ENCODE peak calls at places on chromosomes 5 and 9, in six cellular contexts. S is SK-N-SH, I is HCT116, C is GM12891, P is vagina, U is GM12892. W is an unnamed sample.

GRCh38 chr9:126166866-126167265 is 159.8 kb upstream of the MVB12B start:
- DNase-seq in S (no peak), I (no peak), C (no peak), P (peak; percentile 88), U (no peak), W (no peak)

GRCh38 chr9:127714916-127715442 is 484 bp downstream of the PTRH1 start:
- DNase-seq in S (peak; percentile 75), I (no peak), C (peak; percentile 43), P (no peak), U (no peak), W (no peak)

GRCh38 chr9:17613723-17614122 is 34.9 kb downstream of the SH3GL2 start:
- DNase-seq in S (no peak), I (no peak), C (no peak), P (no peak), U (no peak), W (no peak)

GRCh38 chr5:1163366-1163765 is 38.0 kb upstream of the SLC6A19 start:
- DNase-seq in S (no peak), I (no peak), C (no peak), P (no peak), U (no peak), W (no peak)

GRCh38 chr5:128478386-128479368 is 59.4 kb downstream of the FBN2 start:
- DNase-seq in S (no peak), I (no peak), C (no peak), P (no peak), U (no peak), W (no peak)

GRCh38 chr5:126477281-126477680 is 54.1 kb downstream of the GRAMD2B start:
- DNase-seq in S (no peak), I (no peak), C (no peak), P (no peak), U (no peak), W (no peak)

GRCh38 chr9:96565684-96566360 is 53.8 kb downstream of the CDC14B start:
- DNase-seq in S (no peak), I (no peak), C (no peak), P (no peak), U (no peak), W (no peak)

GRCh38 chr9:27329292-27329691 is 32.3 kb upstream of the EQTN start:
- DNase-seq in S (no peak), I (no peak), C (no peak), P (no peak), U (no peak), W (no peak)

GRCh38 chr9:92151691-92152393 is 36.6 kb upstream of the SPTLC1 start:
- DNase-seq in S (peak; percentile 74), I (no peak), C (no peak), P (no peak), U (no peak), W (peak; percentile 87)

GRCh38 chr9:136821333-136822031 is 13.7 kb downstream of the RABL6 start:
- DNase-seq in S (no peak), I (no peak), C (no peak), P (no peak), U (no peak), W (no peak)

GRCh38 chr5:179420476-179420875 is 75.2 kb upstream of the ADAMTS2 start:
- DNase-seq in S (peak; percentile 20), I (no peak), C (no peak), P (no peak), U (no peak), W (no peak)

GRCh38 chr5:58860680-58861079 is 277.8 kb downstream of the RAB3C start:
- DNase-seq in S (no peak), I (no peak), C (no peak), P (no peak), U (no peak), W (no peak)

DNA sequence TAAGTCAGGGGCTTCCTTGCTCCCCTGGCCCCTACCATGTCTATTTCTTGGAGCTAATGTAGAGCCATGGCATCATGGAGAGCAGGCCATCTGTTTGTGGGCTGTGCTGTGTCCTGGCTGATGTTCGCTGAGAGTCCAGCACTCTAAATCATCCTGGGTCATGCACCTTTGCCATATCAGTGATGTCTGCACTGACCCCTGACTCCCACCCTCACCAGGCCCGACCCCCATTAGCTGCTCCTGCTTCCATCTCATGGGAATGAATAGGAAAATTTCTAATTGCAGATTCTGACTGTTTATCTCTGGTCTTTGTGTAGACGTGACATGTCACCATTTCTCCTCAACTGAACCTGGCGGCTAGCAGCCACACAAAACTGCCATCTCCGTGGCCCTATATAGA is 236.9 kb downstream of the NSG2 start:
- DNase-seq in S (no peak), I (no peak), C (no peak), P (no peak), U (no peak), W (no peak)
- TF ChIP-seq POLR2AphosphoS5 in S (no peak), I (no peak), C (no peak), P (no peak), U (no peak), W (no peak)

DNA sequence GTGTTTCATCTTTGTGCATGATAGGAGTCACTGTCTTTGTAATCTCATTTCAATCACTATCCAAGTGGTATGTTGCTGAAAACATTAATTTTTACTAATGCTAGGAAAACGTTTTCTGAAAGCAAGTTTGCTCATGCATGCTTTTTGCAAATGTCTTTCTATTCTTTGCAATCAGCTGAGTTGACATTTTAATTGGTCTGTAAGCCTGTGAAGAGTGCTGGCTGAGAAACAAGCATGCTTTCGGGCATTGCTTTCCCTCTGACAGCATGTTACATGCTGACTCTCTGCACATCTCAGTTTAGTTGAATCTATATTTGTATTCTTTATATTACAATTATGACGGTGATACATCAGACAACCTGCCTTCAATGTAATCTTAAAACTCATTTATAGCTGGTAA is 535.1 kb upstream of the CDH18 start:
- DNase-seq in S (no peak), I (no peak), C (no peak), P (no peak), U (no peak), W (no peak)
- TF ChIP-seq POLR2AphosphoS5 in S (no peak), I (no peak), C (no peak), P (no peak), U (no peak), W (no peak)

GRCh38 chr9:22129633-22130032 is 120.5 kb upstream of the CDKN2B start:
- DNase-seq in S (no peak), I (no peak), C (no peak), P (no peak), U (no peak), W (no peak)

GRCh38 chr9:22129134-22129533 is 120.0 kb upstream of the CDKN2B start:
- DNase-seq in S (no peak), I (no peak), C (no peak), P (no peak), U (no peak), W (no peak)

GRCh38 chr9:22119537-22120167 is 110.5 kb upstream of the CDKN2B start:
- DNase-seq in S (peak; percentile 8), I (no peak), C (no peak), P (no peak), U (no peak), W (no peak)

GRCh38 chr9:22120595-22120994 is 111.5 kb upstream of the CDKN2B start:
- DNase-seq in S (no peak), I (no peak), C (no peak), P (no peak), U (no peak), W (no peak)

DNA sequence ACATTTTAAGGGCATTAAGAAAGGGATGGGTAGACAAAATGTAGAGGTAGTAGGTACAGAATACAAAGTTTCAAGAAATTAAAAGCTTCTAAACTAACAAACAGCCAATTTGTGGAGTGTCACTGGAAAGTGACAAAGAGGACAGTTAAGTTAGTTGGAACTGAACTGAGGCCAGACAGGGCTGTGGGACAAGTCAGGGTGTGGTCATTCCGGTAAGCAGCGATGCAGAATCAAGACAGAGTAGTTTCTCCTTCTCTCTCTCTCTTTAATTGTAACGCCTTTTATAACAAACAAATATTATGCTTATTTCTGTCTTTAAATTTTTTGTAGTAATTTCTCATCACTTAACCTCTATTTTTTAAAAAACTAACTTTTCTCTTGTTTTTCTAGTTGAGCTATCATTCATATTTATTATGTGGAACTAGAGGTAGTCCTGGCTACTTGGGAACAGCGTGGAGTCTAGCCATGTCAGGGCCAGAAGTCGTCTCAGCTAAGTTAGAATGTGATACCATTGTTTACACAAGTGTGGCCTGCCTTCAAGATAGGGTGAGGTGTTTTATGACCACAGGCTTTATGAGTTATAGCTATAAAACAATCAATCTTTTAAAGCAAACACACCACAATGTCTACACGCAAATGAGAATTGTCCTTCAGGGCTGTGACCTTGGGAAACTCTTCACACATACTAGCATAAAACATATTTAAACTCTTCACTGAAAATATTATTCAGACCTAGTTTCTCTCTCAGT is 115.3 kb upstream of the CDKN2B start:
- DNase-seq in S (no peak), I (no peak), C (no peak), P (no peak), U (no peak), W (no peak)
- TF ChIP-seq POLR2AphosphoS5 in S (no peak), I (no peak), C (no peak), P (no peak), U (no peak), W (no peak)

GRCh38 chr9:34379334-34380033 is 2.8 kb upstream of the MYORG start:
- DNase-seq in S (peak; percentile 85), I (peak; percentile 77), C (peak; percentile 83), P (peak; percentile 95), U (peak; percentile 78), W (peak; percentile 89)
- TF ChIP-seq POLR2AphosphoS5 in S (no peak), I (no peak), C (no peak), P (peak; percentile 58), U (no peak), W (no peak)

GRCh38 chr5:10631597-10631996 is 67.7 kb downstream of the ANKRD33B start:
- DNase-seq in S (no peak), I (no peak), C (no peak), P (no peak), U (no peak), W (no peak)
- TF ChIP-seq POLR2AphosphoS5 in S (no peak), I (no peak), C (peak; percentile 76), P (no peak), U (peak; percentile 59), W (no peak)

GRCh38 chr5:40497573-40497972 is 182.1 kb upstream of the PTGER4 start:
- DNase-seq in S (no peak), I (no peak), C (no peak), P (no peak), U (no peak), W (no peak)
- TF ChIP-seq POLR2AphosphoS5 in S (no peak), I (no peak), C (no peak), P (no peak), U (no peak), W (no peak)